ENCODE peak calls at places on chromosomes 5 and 9, in six cellular contexts. D is CD8-positive, alpha-beta T cell; G is Caco-2; Z is mucosa of descending colon; C is tibial artery; L is heart right ventricle. N is an unnamed sample.
A peak's percentile ranks its signal among the peaks of the same experiment; 100 is the strongest.

GRCh38 chr5:65086234-65086886 is 317.6 kb downstream of the CWC27 start:
- DNase-seq in D (no peak), G (no peak), Z (no peak), C (no peak), L (no peak), N (no peak)

GRCh38 chr5:103262422-103262871 is 3.9 kb downstream of the MACIR start:
- DNase-seq in D (no peak), G (no peak), Z (no peak), C (no peak), L (no peak), N (no peak)

GRCh38 chr9:19161257-19162025 is 34.1 kb upstream of the PLIN2 start:
- DNase-seq in D (no peak), G (peak; percentile 84), Z (no peak), C (peak; percentile 71), L (no peak), N (peak; percentile 84)

GRCh38 chr9:127661342-127661741 is 45.4 kb upstream of the CFAP157 start:
- DNase-seq in D (no peak), G (no peak), Z (no peak), C (no peak), L (no peak), N (no peak)

GRCh38 chr5:42993516-42994284 is 46.4 kb downstream of the ANXA2R start:
- DNase-seq in D (peak; percentile 56), G (no peak), Z (peak; percentile 63), C (no peak), L (peak; percentile 47), N (no peak)

GRCh38 chr5:142713151-142713706 is 27.3 kb upstream of the FGF1 start:
- DNase-seq in D (peak; percentile 73), G (peak; percentile 95), Z (peak; percentile 87), C (peak; percentile 90), L (peak; percentile 90), N (peak; percentile 87)

GRCh38 chr9:18887546-18887945 is 145.5 kb downstream of the SAXO1 start:
- DNase-seq in D (no peak), G (no peak), Z (no peak), C (no peak), L (no peak), N (no peak)

GRCh38 chr5:135072357-135073247 is 38.6 kb upstream of the PITX1 start:
- DNase-seq in D (no peak), G (no peak), Z (no peak), C (peak; percentile 59), L (no peak), N (no peak)

GRCh38 chr5:114176356-114176755 is 185.5 kb upstream of the KCNN2 start:
- DNase-seq in D (no peak), G (no peak), Z (no peak), C (no peak), L (no peak), N (no peak)

GRCh38 chr9:34227445-34227844 is 48.6 kb downstream of the UBAP1 start:
- DNase-seq in D (no peak), G (no peak), Z (no peak), C (no peak), L (no peak), N (no peak)

DNA sequence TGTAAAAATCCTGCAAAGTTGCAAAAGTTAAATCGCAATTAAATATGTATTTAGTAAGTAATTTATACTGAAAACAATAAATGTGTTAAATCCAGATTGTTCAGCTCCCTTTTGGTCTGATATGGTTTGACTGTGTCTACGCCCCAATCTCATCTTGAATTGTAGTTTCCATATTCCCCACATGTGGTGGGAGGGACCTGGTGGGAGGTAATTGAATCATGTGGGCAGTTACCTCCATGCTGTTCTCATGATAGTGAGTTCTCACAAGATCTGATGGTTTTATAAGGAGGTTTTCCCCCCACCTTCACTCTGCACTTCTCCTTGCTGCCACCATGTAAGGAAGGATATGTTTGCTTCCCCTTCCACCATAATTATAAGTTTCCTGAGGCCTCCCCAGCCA is 140.0 kb downstream of the CDH6 start:
- DNase-seq in D (no peak), G (no peak), Z (no peak), C (no peak), L (no peak), N (no peak)
- TF ChIP-seq CTCF in D (no peak), G (no peak), Z (no peak), C (no peak), L (no peak), N (no peak)

GRCh38 chr9:35712762-35713400 is 19.1 kb downstream of the TLN1 start:
- DNase-seq in D (no peak), G (no peak), Z (no peak), C (no peak), L (no peak), N (no peak)
- H3K4me1 ChIP-seq in D (no peaks in the 10 kb centered on the region), G (no peaks in the 10 kb centered on the region), Z (no peaks in the 10 kb centered on the region), C (peaks cover 5% of the 10 kb centered on the region), L (no peaks in the 10 kb centered on the region), N (no peaks in the 10 kb centered on the region)

GRCh38 chr5:118937393-118938061 is 50.8 kb downstream of the DTWD2 start:
- DNase-seq in D (no peak), G (peak; percentile 59), Z (no peak), C (no peak), L (no peak), N (no peak)
- TF ChIP-seq CTCF in D (no peak), G (no peak), Z (no peak), C (no peak), L (no peak), N (no peak)

DNA sequence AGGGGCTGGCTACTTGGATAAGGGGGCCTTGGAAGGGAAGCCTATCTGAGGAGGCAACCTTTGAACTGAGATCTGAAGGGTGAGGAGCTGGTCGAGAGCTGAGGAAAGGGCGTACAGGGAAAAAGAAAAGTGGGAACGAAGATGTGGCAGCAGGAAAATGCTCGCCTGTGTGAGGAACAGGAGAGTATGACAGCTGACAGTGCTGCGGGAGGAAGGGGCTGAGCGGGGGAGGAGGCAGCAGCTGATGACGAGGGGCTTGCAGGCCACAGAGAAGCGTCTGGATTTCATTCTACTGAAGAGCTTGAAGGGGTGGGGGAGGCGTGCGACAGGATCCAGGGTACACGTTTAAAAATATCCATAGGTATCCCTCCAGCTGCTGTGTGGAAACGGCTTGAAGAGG is 28.9 kb downstream of the SH3PXD2B start:
- DNase-seq in D (no peak), G (no peak), Z (no peak), C (no peak), L (no peak), N (no peak)
- H3K4me1 ChIP-seq in D (no peaks in the 10 kb centered on the region), G (no peaks in the 10 kb centered on the region), Z (peaks cover 9% of the 10 kb centered on the region), C (peaks cover 62% of the 10 kb centered on the region), L (peaks cover 10% of the 10 kb centered on the region), N (no peaks in the 10 kb centered on the region)

DNA sequence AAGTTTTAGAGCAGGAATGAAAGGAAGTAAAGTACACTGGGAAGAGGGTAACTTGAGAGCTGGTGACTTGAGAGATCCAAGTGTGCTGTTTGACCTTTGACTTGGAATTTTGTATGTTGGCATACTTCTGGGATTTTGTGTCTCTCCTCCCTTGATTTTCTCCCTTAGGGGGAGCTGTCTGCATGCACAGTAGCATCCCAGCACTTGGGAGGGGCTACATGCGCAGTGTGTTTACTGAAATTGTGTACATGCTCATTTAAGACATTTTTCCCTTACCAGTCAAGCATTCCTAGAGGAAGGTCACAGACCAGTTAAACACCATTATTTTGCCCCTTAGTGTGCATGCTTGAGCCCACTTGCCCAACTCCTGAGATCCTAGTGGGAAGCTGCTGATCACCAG is 120.1 kb downstream of the ZNF622 start:
- DNase-seq in D (no peak), G (peak; percentile 6), Z (no peak), C (no peak), L (no peak), N (no peak)
- TF ChIP-seq CTCF in D (no peak), G (no peak), Z (no peak), C (no peak), L (peak; percentile 25), N (no peak)

DNA sequence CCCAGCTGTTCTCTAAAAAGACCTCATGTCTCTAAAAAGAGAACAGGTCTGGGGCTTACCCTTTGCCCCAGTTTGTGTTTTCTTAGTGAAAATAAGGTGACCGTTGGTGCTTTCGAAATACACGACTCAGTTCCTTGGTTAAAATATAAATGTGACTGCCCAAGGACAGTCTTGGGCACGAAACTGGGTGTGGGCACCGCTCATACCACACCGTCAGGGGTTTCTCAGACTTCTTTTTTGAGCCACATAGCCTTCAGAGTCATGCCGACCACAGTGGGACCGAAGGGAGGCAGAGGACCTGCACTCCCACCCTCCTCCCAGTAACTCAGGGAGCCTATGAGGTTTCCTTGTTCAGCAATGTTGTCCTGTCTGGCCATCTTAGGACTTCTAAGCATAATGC is 6.5 kb downstream of the SNX18 start:
- DNase-seq in D (no peak), G (no peak), Z (no peak), C (no peak), L (no peak), N (no peak)
- H3K4me1 ChIP-seq in D (peaks cover 73% of the 10 kb centered on the region), G (peaks cover 16% of the 10 kb centered on the region), Z (peaks cover 32% of the 10 kb centered on the region), C (peaks cover 73% of the 10 kb centered on the region), L (peaks cover 73% of the 10 kb centered on the region), N (peaks cover 17% of the 10 kb centered on the region)

N was measured in Panc1.